ENCODE peak calls at places on chromosomes 5 and 9, in ten cellular contexts. I is heart left ventricle; O is stimulated activated naive CD4-positive, alpha-beta T cell; P is heart right ventricle; D is skeletal muscle cell; B is cardiac fibroblast; C is NK-92 treated with Interleukin-12 subunit alpha and Interleukin-12 subunit beta, amount 100 ng/mL, for 24 hours; T is upper lobe of right lung; V is astrocyte of the spinal cord; M is adrenal gland. A is an unnamed sample.
A peak's percentile ranks its signal among the peaks of the same experiment; 100 is the strongest.

GRCh38 chr9:113817171-113817570 is 58.9 kb upstream of the ZNF618 start:
- DNase-seq in O (no peak), D (no peak), V (no peak), T (no peak), C (no peak), P (no peak), I (no peak), B (no peak), M (no peak), A (no peak)

GRCh38 chr9:124149992-124150391 is 107.8 kb upstream of the NEK6 start:
- DNase-seq in D (no peak), V (no peak), B (no peak), P (no peak), I (no peak), C (no peak), M (no peak), T (no peak), O (no peak), A (no peak)

GRCh38 chr9:4262735-4263141 is 37.1 kb downstream of the GLIS3 start:
- DNase-seq in T (no peak), O (no peak), I (no peak), C (no peak), D (no peak), V (peak; percentile 86), P (no peak), B (peak; percentile 71), M (no peak), A (no peak)

GRCh38 chr5:130277522-130277921 is 373.3 kb downstream of the CHSY3 start:
- DNase-seq in T (no peak), M (no peak), D (no peak), O (no peak), I (no peak), B (no peak), C (no peak), V (no peak), P (no peak), A (no peak)

GRCh38 chr5:61631438-61631941 is 299.4 kb downstream of the ZSWIM6 start:
- DNase-seq in C (no peak), D (peak; percentile 20), P (peak; percentile 72), I (peak; percentile 43), O (no peak), M (peak; percentile 49), T (peak; percentile 74), V (peak; percentile 53), B (peak; percentile 68), A (peak; percentile 82)

GRCh38 chr9:78745331-78745730 is 448.4 kb downstream of the PSAT1 start:
- DNase-seq in I (no peak), M (no peak), D (peak; percentile 3), T (no peak), O (no peak), P (no peak), V (no peak), C (no peak), B (no peak), A (no peak)

GRCh38 chr5:170132642-170133448 is 27.1 kb downstream of the FOXI1 start:
- DNase-seq in C (no peak), M (peak; percentile 14), D (peak; percentile 51), V (peak; percentile 13), I (no peak), B (peak; percentile 54), O (no peak), T (no peak), P (no peak), A (no peak)

GRCh38 chr5:111389390-111390082 is 122.8 kb downstream of the STARD4 start:
- DNase-seq in T (no peak), I (no peak), B (no peak), C (no peak), V (peak; percentile 69), M (no peak), P (no peak), D (no peak), O (no peak), A (no peak)

GRCh38 chr9:17793713-17794622 is 215.1 kb downstream of the SH3GL2 start:
- DNase-seq in I (no peak), T (no peak), V (no peak), P (no peak), O (no peak), C (no peak), D (no peak), M (peak; percentile 27), B (peak; percentile 19), A (no peak)

GRCh38 chr5:140148508-140148907 is 22.8 kb downstream of the IGIP start:
- DNase-seq in C (no peak), P (no peak), B (no peak), O (no peak), I (no peak), D (no peak), M (no peak), V (no peak), T (no peak), A (no peak)